ENCODE peak calls at places on chromosomes 4 and X, in seven cellular contexts. W is PC-3, J is MM.1S, C is hepatocyte, L is PC-9, U is GM23338, H is HCT116. F is an unnamed sample. For H3K9me2 and H3K79me2, the result is how much of the 10 kb centered on the place peaks cover.

GRCh38 chr4:73856518-73856917 is 3.4 kb downstream of the PF4V1 start:
- DNase-seq in H (no peak), U (no peak), C (no peak), W (peak), J (no peak), L (no peak), F (peak)

GRCh38 chr4:1600811-1601532 is 83.1 kb downstream of the FAM53A start:
- DNase-seq in C (no peak), J (no peak), U (no peak), W (no peak), H (no peak), L (no peak), F (no peak)

GRCh38 chr4:38621004-38621684 is 42.9 kb upstream of the KLF3 start:
- DNase-seq in U (no peak), H (peak), W (peak), L (peak), J (no peak), C (peak), F (peak)

GRCh38 chr4:42655921-42656735 is 777 bp downstream of the ATP8A1 start:
- DNase-seq in C (peak), U (peak), L (peak), J (peak), W (peak), H (no peak), F (peak)

GRCh38 chr4:140755811-140756291 is 334 bp downstream of the TBC1D9 start:
- DNase-seq in H (no peak), U (peak), C (peak), L (peak), J (peak), W (no peak), F (peak)

GRCh38 chrX:6095469-6095868 is 133.2 kb downstream of the NLGN4X start:
- DNase-seq in C (no peak), L (no peak), W (peak), U (peak), H (no peak), J (no peak), F (no peak)

GRCh38 chr4:24143741-24144140 is 253.9 kb upstream of the PPARGC1A start:
- DNase-seq in J (no peak), H (no peak), C (no peak), U (no peak), L (no peak), W (no peak), F (no peak)

GRCh38 chr4:85512446-85513205 is 37.7 kb downstream of the ARHGAP24 start:
- DNase-seq in U (no peak), L (no peak), W (no peak), H (no peak), C (no peak), J (no peak), F (peak)

DNA sequence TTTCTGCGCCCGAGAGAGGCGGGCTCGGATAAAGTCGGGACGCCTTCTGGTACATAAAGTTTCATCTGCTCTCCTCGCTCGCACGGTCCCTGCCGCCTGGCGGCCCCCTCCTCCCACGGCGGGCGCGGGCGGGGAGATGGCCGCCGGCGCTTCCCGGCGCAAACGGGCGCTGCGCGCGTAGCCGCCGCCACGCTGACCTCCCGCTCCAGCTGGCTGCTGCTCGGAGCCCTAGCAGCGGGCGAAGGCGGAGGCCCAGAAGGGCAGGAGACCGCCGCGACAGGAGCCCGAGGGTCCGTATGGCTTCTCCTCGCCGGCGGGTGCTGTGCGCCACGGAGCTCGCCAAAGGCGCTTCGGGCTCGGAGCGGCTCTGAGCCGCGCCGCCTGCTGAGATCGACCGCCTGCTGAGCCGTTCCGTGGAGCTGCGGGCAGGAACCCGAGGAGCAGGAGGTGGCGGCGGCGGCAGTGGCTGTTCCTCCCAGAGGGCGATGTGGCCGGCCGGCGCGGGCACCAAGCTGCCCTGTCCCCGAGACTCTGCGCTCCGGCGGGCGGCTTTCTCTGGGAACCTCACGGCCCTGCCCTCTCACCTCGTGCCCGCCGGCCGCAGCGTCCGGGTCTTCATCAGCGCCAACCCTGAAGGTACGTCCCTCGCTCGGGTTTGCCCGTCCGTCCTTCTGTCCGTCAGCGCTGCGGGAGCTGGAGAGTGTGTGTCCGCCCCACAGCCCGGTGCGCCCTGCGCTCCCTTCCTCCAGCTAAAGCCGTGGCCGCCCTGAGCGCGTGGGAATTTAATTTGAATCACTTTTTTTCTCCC is at the start of gene NWD2:
- DNase-seq in H (no peak), C (peak), W (no peak), J (no peak), L (no peak), U (peak), F (peak)
- TF ChIP-seq EZH2 in H (no peak), C (peak), W (no peak), J (no peak), L (no peak), U (peak), F (no peak)

DNA sequence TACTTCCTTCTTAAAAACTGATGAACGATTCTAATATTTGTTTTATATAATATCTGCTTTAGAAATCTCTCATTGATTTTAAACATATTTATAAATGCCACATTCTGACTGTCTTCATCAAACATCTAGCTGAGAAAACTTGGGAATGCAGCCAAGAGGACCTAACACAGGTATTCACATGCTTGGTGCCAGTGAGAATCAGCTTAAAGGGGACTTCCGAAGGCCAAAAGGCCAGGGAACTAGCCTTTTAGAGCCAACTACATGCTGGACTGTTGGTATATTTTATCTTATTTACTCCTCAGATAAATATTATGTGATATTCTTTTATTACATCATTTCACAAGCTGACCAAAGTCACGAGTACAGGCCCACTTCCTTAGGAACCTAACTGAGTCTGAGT is 41.0 kb upstream of the PDLIM3 start:
- DNase-seq in U (no peak), L (no peak), W (no peak), J (no peak), C (no peak), H (no peak), F (no peak)
- H3K9me2 ChIP-seq in U (under half), L (under half), W (under half), J (under half), C (under half), H (under half), F (under half)

DNA sequence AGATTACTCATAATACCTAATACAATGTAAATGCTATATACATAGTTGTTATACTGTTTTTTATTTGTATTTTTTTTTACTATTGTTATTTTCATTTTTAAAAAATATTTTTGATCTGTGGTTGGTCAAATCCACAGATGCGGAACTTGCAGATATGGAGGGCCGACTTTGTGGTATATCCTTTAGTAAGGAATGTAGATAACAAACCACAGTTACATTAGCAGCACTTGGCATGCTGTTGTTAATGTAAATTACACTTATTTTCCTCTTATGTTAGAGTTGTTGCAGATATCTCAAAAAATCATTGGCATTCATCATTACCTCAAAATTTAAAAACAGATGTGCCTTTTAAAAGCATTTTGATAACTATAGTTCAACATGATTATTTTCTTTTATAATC is 151.0 kb downstream of the TMEM164 start:
- DNase-seq in L (no peak), H (no peak), U (no peak), C (no peak), W (no peak), J (no peak), F (no peak)
- H3K79me2 ChIP-seq in L (under half), H (under half), U (under half), C (under half), W (under half), J (under half), F (under half)

DNA sequence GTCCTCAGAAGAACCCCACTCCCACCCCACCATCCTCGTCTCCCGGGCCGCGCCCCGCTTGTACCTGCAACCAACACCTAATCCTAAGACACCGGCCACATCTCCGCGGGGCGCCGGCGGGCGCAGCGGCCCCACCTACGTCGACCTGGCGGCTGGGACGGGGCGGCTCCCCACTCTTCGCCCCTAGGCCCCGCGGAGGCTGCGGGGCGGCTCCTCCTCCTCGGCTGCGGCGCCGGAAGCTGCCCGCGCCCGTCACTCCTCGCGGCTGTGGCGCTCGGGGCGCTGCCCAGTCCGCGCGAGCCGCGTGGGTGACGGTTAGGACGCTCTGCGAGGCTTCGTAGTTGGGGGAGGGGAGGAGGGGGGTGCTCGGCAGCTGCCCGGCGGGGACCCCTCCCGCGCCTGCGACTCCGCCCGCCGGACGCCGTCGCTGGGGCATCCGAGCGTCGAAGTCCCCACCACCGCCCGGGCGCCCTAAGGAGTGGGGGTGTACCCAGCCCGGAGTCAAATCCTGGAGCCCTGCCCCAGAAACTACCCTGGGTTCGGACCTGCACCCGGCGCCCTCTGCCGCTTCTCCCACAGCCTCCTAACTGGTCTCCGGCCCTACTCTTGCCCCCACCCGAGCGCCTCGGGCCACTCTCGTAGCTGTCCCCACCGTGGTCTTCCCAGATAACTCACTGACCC is at the start of gene CCDC158:
- DNase-seq in H (no peak), J (no peak), L (no peak), C (no peak), W (no peak), U (peak), F (peak)
- TF ChIP-seq EZH2 in H (no peak), J (no peak), L (no peak), C (no peak), W (no peak), U (no peak), F (no peak)

DNA sequence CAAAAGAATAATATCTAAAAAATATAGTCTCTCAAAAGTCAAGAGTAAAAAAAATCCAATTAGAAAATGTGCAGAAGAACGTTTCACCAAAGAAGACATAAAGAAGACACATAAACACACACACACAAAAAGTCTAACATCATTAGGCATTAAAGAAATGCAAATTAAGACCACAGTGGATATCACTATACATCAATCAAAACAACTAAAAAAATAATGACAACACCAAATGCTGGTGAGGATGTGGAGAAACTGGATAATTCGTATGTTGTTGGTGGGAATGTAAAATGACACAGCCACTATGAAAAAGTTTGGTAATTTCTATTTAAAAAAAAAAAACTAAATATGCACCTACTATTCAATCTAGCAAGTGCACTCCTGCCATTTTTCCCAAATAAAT is 66.4 kb downstream of the LRBA start:
- DNase-seq in L (no peak), W (no peak), U (no peak), H (no peak), J (no peak), C (no peak), F (no peak)
- H3K9me2 ChIP-seq in L (under half), W (under half), U (under half), H (under half), J (under half), C (under half), F (under half)

GRCh38 chr4:2958446-2958845 is 4.8 kb downstream of the NOP14 start:
- DNase-seq in H (no peak), W (no peak), J (no peak), C (no peak), L (no peak), U (no peak), F (peak)
- H3K79me2 ChIP-seq in H (half or more), W (half or more), J (half or more), C (half or more), L (half or more), U (half or more), F (half or more)

DNA sequence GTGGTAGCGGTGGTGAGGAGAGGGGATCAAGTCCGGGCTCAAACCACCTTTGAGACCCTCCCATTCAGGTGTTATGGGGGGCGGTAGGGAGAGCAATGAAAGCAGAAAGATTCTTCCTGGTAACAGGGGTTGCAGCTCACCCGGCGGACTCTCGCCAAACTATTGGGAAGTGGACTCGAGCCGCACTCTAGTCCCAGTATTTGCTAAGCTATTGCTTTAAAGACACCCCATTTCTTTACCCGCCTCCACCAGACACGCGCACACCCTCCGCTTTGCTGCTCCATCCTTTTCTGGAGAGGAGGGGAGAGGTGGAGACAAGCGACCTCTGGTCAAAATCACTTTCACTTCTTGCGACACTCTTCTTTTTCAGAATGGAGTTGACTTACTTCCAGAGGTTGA is 625 bp upstream of the GABRA4 start:
- DNase-seq in U (peak), C (no peak), W (no peak), H (no peak), J (no peak), L (no peak), F (no peak)
- TF ChIP-seq EZH2 in U (peak), C (no peak), W (no peak), H (no peak), J (no peak), L (no peak), F (no peak)

GRCh38 chr4:6507345-6507744 is 34.9 kb upstream of the PPP2R2C start:
- DNase-seq in J (no peak), W (no peak), U (no peak), L (no peak), H (no peak), C (no peak), F (no peak)

GRCh38 chr4:6504900-6505496 is 32.6 kb upstream of the PPP2R2C start:
- DNase-seq in W (no peak), J (no peak), U (peak), H (no peak), L (no peak), C (no peak), F (peak)

GRCh38 chr4:6506616-6507140 is 34.3 kb upstream of the PPP2R2C start:
- DNase-seq in H (no peak), L (no peak), U (no peak), J (no peak), C (no peak), W (no peak), F (no peak)

GRCh38 chr4:6513678-6514077 is 41.3 kb upstream of the PPP2R2C start:
- DNase-seq in L (no peak), U (no peak), W (no peak), J (no peak), C (no peak), H (no peak), F (no peak)

DNA sequence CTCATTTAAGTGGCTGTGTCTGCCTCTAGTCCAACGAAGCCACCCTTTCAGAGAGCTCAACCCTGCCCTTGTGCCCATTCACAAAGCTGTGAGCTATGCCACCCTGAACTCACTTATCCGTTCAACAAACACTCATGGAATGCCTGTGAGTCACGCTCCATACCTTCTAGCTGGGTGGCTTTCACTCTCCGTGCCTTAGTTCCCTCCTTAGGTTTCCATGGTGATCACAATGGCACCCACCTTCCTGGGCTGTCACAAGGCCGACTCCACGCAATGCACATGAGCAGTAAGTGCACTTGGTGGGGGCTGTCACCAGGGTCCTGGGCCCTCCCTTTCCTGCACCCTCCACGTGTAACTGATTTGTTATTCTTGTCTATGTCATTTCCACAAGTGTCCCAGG is 37.2 kb upstream of the PPP2R2C start:
- DNase-seq in L (peak), C (no peak), J (no peak), U (no peak), H (no peak), W (peak), F (no peak)
- H3K9me2 ChIP-seq in L (under half), C (under half), J (under half), U (under half), H (under half), W (under half), F (under half)